ENCODE peak calls at places on chromosomes 5 and 9, in four cellular contexts. A, X, K and U are unnamed samples.
A peak's percentile ranks its signal among the peaks of the same experiment; 100 is the strongest.

GRCh38 chr5:149730620-149731331 is 666 bp downstream of the PPARGC1B start:
- DNase-seq in A (peak; percentile 48), X (peak; percentile 59), K (peak; percentile 90), U (peak; percentile 89)

GRCh38 chr9:127140842-127141675 is 18.6 kb upstream of the ANGPTL2 start:
- DNase-seq in A (no peak), X (no peak), K (peak; percentile 51), U (no peak)

GRCh38 chr5:16617272-16617973 is 626 bp upstream of the RETREG1 start:
- DNase-seq in A (no peak), X (no peak), K (peak; percentile 77), U (no peak)

GRCh38 chr5:127299678-127300077 is 9.1 kb downstream of the MEGF10 start:
- DNase-seq in A (no peak), X (no peak), K (no peak), U (no peak)

GRCh38 chr5:132026516-132027008 is 15.1 kb upstream of the ACSL6 start:
- DNase-seq in A (no peak), X (no peak), K (peak; percentile 77), U (no peak)

GRCh38 chr5:131795128-131795719 is 1.6 kb downstream of the FNIP1 start:
- DNase-seq in A (no peak), X (no peak), K (no peak), U (no peak)

GRCh38 chr9:10036095-10036494 is 576.7 kb downstream of the PTPRD start:
- DNase-seq in A (no peak), X (no peak), K (no peak), U (no peak)

GRCh38 chr9:98867434-98868168 is 60.1 kb downstream of the GALNT12 start:
- DNase-seq in A (no peak), X (no peak), K (no peak), U (no peak)

GRCh38 chr9:107606149-107606790 is 116.7 kb upstream of the KLF4 start:
- DNase-seq in A (no peak), X (no peak), K (no peak), U (no peak)

GRCh38 chr9:8241201-8241600 is 441.6 kb upstream of the DMAC1 start:
- DNase-seq in A (no peak), X (no peak), K (no peak), U (no peak)

GRCh38 chr5:50415912-50416311 is 25.2 kb downstream of the EMB start:
- DNase-seq in A (no peak), X (no peak), K (no peak), U (no peak)

GRCh38 chr9:36101916-36102741 is 34.4 kb upstream of the GLIPR2 start:
- DNase-seq in A (no peak), X (no peak), K (no peak), U (peak; percentile 87)

GRCh38 chr9:109981091-109981490 is 201.1 kb downstream of the PALM2AKAP2 start:
- DNase-seq in A (no peak), X (no peak), K (no peak), U (no peak)

GRCh38 chr9:87464110-87464991 is 33.3 kb upstream of the DAPK1 start:
- DNase-seq in A (no peak), X (no peak), K (no peak), U (no peak)

GRCh38 chr9:82490019-82490499 is 501.5 kb downstream of the SPATA31D1 start:
- DNase-seq in A (no peak), X (no peak), K (no peak), U (no peak)

GRCh38 chr5:159947708-159948358 is 31.6 kb downstream of the ADRA1B start:
- DNase-seq in A (no peak), X (no peak), K (no peak), U (no peak)

GRCh38 chr5:165325201-165325600 is 1819.8 kb downstream of the MAT2B start:
- DNase-seq in A (no peak), X (no peak), K (no peak), U (no peak)

GRCh38 chr5:93062548-93062947 is 518.5 kb downstream of the NR2F1-AS1 start:
- DNase-seq in A (no peak), X (peak; percentile 13), K (no peak), U (no peak)

GRCh38 chr5:132687995-132688394 is 14.2 kb downstream of the IL4 start:
- DNase-seq in A (no peak), X (no peak), K (no peak), U (no peak)

GRCh38 chr9:87199819-87200218 is 252.5 kb upstream of the GAS1 start:
- DNase-seq in A (no peak), X (no peak), K (no peak), U (no peak)

GRCh38 chr9:125829743-125830142 is 82.6 kb downstream of the PBX3 start:
- DNase-seq in A (no peak), X (no peak), K (peak; percentile 81), U (no peak)

GRCh38 chr5:81164466-81164865 is 68.7 kb upstream of the CKMT2 start:
- DNase-seq in A (no peak), X (no peak), K (no peak), U (no peak)
- H3K27ac ChIP-seq in A (no peak overlapping the region), X (no peak overlapping the region), K (no peak overlapping the region), U (no peak overlapping the region)

GRCh38 chr5:90365328-90365727 is 44.2 kb downstream of the CETN3 start:
- DNase-seq in A (no peak), X (no peak), K (no peak), U (no peak)
- H3K27ac ChIP-seq in A (no peak overlapping the region), X (no peak overlapping the region), K (no peak overlapping the region), U (no peak overlapping the region)

GRCh38 chr9:113873926-113874325 is 2.2 kb upstream of the ZNF618 start:
- DNase-seq in A (no peak), X (no peak), K (no peak), U (no peak)

GRCh38 chr9:113875420-113875916 is 641 bp upstream of the ZNF618 start:
- DNase-seq in A (no peak), X (no peak), K (no peak), U (no peak)

GRCh38 chr9:113876806-113877236 is 712 bp downstream of the ZNF618 start:
- DNase-seq in A (no peak), X (peak; percentile 36), K (no peak), U (no peak)

GRCh38 chr9:113873446-113873845 is 2.7 kb upstream of the ZNF618 start:
- DNase-seq in A (no peak), X (no peak), K (no peak), U (peak; percentile 73)

DNA sequence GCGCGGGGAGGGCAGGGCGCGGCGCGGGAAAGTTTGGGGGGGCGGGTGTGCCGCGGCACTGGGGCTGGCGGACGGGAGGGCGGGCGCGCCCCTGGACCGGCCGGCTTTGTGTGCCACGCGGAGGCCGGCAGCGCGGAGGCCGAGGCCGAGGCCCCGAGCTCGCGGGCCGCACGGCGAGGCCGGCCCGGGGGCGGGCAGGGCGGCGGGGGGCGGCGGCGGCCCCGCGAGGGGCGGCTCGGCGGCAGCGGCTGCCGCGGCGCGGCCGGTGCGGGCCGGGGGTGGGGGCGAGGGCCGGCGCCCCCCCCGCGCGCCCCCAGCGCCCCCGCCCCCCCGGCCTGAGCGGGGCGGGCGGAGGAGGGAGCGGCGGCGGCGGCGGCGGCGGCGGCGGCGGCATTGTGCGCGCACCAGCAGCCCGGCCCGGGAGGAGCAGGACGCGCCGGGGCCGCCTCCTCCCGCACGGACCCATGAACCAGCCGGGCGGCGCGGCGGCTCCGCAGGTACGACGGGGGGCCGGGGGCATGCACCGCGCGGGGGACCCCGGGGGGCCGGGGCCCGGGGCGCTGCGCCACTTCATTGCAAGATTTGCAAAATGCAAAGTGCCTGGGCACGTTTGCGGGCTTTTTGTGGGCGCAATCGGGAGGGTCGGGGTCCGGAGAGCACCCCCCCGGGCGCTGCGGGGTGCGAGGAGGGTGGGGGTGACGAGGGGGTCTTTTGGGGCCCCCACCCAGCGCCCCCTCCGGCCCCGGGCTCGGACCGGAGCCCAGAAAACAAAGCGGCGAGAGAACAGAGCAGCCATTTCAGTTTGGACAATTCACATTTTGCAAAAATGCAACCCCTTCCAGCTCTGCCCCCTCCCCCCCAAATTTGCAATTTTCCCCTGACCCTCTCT is at the start of gene ZNF618:
- DNase-seq in A (peak; percentile 23), X (peak; percentile 72), K (peak; percentile 83), U (peak; percentile 97)
- H3K27ac ChIP-seq in A (no peak within 1 kb of the TSS), X (peak within 1 kb of the TSS; percentile 91), K (peak within 1 kb of the TSS; percentile 80), U (peak within 1 kb of the TSS; percentile 68)

GRCh38 chr9:89457376-89457855 is 40.5 kb downstream of the SEMA4D start:
- DNase-seq in A (no peak), X (no peak), K (peak; percentile 52), U (no peak)

GRCh38 chr9:89453452-89453851 is 44.5 kb downstream of the SEMA4D start:
- DNase-seq in A (no peak), X (no peak), K (peak; percentile 66), U (no peak)

GRCh38 chr9:89452561-89452960 is 45.4 kb downstream of the SEMA4D start:
- DNase-seq in A (no peak), X (no peak), K (peak; percentile 41), U (no peak)

GRCh38 chr9:89455356-89455824 is 42.5 kb downstream of the SEMA4D start:
- DNase-seq in A (no peak), X (no peak), K (peak; percentile 86), U (no peak)

DNA sequence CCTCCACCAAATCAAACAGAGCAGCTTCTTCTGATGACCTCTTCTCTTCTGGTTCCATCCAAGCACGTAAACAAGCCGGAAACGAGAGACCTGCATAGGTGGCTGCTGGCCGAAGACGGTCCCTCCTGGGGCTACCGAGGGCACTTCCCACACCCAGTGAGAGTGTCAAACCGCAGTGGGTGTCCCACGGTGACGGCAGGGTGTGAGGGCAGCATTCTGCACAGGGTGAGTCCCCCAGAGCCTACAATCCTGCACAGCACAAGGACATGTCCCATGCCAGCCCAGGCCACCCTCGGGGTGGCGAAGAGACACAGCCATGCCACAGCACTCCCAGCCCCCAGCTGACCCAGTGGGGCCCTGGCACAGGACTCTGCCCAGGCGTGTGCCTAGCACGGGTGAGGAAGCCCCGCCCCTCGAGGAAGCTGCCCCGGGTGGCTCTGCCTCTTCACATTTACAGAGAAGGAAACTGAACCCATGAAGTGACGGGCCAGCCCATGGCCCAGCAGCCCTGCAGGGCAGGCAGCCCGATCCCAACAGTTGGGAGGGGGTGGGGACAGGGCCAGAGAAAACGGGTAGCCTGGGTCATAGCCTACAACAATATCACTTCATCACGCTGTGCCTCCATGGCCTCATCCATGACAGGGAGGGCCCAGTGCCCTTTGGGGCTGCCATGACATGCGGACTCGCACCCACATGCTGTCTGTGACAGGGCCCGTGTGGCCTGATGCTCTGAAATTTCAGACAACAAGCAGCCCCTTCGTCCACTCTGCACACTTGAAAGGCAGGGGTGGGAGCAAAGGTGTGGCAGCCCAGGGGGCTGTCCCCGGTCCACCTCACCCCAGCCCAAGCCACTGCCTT is 43.2 kb downstream of the SEMA4D start:
- DNase-seq in A (no peak), X (no peak), K (peak; percentile 83), U (no peak)
- H3K27ac ChIP-seq in A (no peak overlapping the region), X (no peak overlapping the region), K (peak overlapping the region; percentile 80), U (no peak overlapping the region)

GRCh38 chr5:140344683-140345423 is 1.6 kb downstream of the HBEGF start:
- DNase-seq in A (no peak), X (no peak), K (peak; percentile 44), U (peak; percentile 86)

GRCh38 chr5:140340605-140341004 is 5.8 kb downstream of the HBEGF start:
- DNase-seq in A (no peak), X (no peak), K (no peak), U (no peak)

GRCh38 chr5:140342896-140343295 is 3.5 kb downstream of the HBEGF start:
- DNase-seq in A (no peak), X (no peak), K (no peak), U (peak; percentile 50)

GRCh38 chr5:140341591-140341990 is 4.8 kb downstream of the HBEGF start:
- DNase-seq in A (no peak), X (no peak), K (peak; percentile 76), U (peak; percentile 78)

GRCh38 chr5:140342287-140342686 is 4.1 kb downstream of the HBEGF start:
- DNase-seq in A (no peak), X (no peak), K (peak; percentile 72), U (no peak)
- H3K27ac ChIP-seq in A (no peak overlapping the region), X (no peak overlapping the region), K (peak overlapping the region; percentile 80), U (peak overlapping the region; percentile 45)

GRCh38 chr9:20032413-20033006 is 243.7 kb upstream of the SLC24A2 start:
- DNase-seq in A (no peak), X (no peak), K (no peak), U (no peak)
- H3K27ac ChIP-seq in A (no peak overlapping the region), X (no peak overlapping the region), K (no peak overlapping the region), U (no peak overlapping the region)

GRCh38 chr9:96186601-96187011 is 115.4 kb downstream of the HSD17B3 start:
- DNase-seq in A (peak; percentile 61), X (peak; percentile 74), K (no peak), U (peak; percentile 86)
- H3K27ac ChIP-seq in A (no peak overlapping the region), X (no peak overlapping the region), K (no peak overlapping the region), U (no peak overlapping the region)